ENCODE peak calls at places on chromosomes 7 and 10, in eight cellular contexts. R is PC-3, X is left ventricle myocardium inferior, W is esophagus squamous epithelium, T is heart right ventricle, I is DND-41, H is A673, C is mesenchymal stem cell. E is an unnamed sample.

GRCh38 chr7:99693427-99694200 is 13.8 kb upstream of the CYP3A5 start:
- DNase-seq in X (no peak), C (peak; percentile 21), H (no peak), R (no peak), I (no peak), T (no peak), W (no peak), E (no peak)

GRCh38 chr10:19731560-19731959 is 84.7 kb upstream of the PLXDC2 start:
- DNase-seq in H (no peak), C (peak; percentile 0), R (no peak), X (no peak), I (no peak), W (no peak), T (no peak), E (no peak)

GRCh38 chr7:17681965-17682364 is 258.3 kb downstream of the SNX13 start:
- DNase-seq in T (no peak), W (no peak), R (peak; percentile 83), X (no peak), I (no peak), H (no peak), C (no peak), E (no peak)

GRCh38 chr7:84663224-84663623 is 468.6 kb upstream of the SEMA3A start:
- DNase-seq in R (peak; percentile 43), W (no peak), H (no peak), I (no peak), T (no peak), C (no peak), X (no peak), E (no peak)

GRCh38 chr7:1696671-1697498 is 26.8 kb downstream of the ELFN1 start:
- DNase-seq in I (no peak), H (no peak), C (no peak), W (no peak), T (no peak), X (no peak), R (no peak), E (no peak)

GRCh38 chr7:92634125-92634710 is 44.0 kb upstream of the FAM133B start:
- DNase-seq in W (no peak), I (no peak), H (peak; percentile 93), T (no peak), X (no peak), C (peak; percentile 28), R (no peak), E (no peak)

GRCh38 chr7:115229401-115230083 is 307.6 kb downstream of the MDFIC start:
- DNase-seq in I (peak; percentile 30), H (no peak), W (no peak), R (no peak), X (no peak), T (no peak), C (no peak), E (no peak)

GRCh38 chr10:77531441-77532001 is 106.1 kb downstream of the KCNMA1 start:
- DNase-seq in X (no peak), W (no peak), C (peak; percentile 92), R (peak; percentile 99), I (no peak), H (peak; percentile 87), T (peak; percentile 17), E (peak; percentile 70)

GRCh38 chr7:1849351-1849951 is 179.4 kb downstream of the ELFN1 start:
- DNase-seq in I (no peak), X (no peak), H (no peak), T (no peak), C (no peak), R (no peak), W (no peak), E (no peak)

GRCh38 chr7:68943786-68944185 is 654.5 kb upstream of the AUTS2 start:
- DNase-seq in I (no peak), R (no peak), T (no peak), X (no peak), C (no peak), W (no peak), H (no peak), E (no peak)

GRCh38 chr10:49161411-49161997 is 26.7 kb downstream of the TMEM273 start:
- DNase-seq in H (peak; percentile 12), X (no peak), C (peak; percentile 33), W (no peak), R (peak; percentile 88), T (no peak), I (no peak), E (no peak)

GRCh38 chr7:33596694-33597093 is 308.6 kb upstream of the BMPER start:
- DNase-seq in R (no peak), C (no peak), H (no peak), T (no peak), W (no peak), X (no peak), I (no peak), E (no peak)

GRCh38 chr7:156127166-156128134 is 315.2 kb upstream of the SHH start:
- DNase-seq in C (no peak), T (no peak), X (no peak), R (no peak), H (no peak), I (no peak), W (no peak), E (no peak)

GRCh38 chr7:14380881-14381280 is 391.4 kb upstream of the ETV1 start:
- DNase-seq in C (no peak), H (no peak), W (no peak), X (no peak), I (no peak), R (no peak), T (no peak), E (no peak)

GRCh38 chr7:50835156-50835555 is 52.5 kb upstream of the GRB10 start:
- DNase-seq in R (peak; percentile 61), C (no peak), X (no peak), W (no peak), T (no peak), H (no peak), I (no peak), E (no peak)

GRCh38 chr7:22598318-22598717 is 98.3 kb upstream of the STEAP1B start:
- DNase-seq in W (no peak), T (no peak), R (no peak), I (no peak), H (no peak), X (no peak), C (peak; percentile 45), E (no peak)

GRCh38 chr7:33952824-33953223 is 47.5 kb downstream of the BMPER start:
- DNase-seq in X (no peak), H (no peak), W (no peak), T (no peak), C (peak; percentile 55), I (no peak), R (no peak), E (no peak)

DNA sequence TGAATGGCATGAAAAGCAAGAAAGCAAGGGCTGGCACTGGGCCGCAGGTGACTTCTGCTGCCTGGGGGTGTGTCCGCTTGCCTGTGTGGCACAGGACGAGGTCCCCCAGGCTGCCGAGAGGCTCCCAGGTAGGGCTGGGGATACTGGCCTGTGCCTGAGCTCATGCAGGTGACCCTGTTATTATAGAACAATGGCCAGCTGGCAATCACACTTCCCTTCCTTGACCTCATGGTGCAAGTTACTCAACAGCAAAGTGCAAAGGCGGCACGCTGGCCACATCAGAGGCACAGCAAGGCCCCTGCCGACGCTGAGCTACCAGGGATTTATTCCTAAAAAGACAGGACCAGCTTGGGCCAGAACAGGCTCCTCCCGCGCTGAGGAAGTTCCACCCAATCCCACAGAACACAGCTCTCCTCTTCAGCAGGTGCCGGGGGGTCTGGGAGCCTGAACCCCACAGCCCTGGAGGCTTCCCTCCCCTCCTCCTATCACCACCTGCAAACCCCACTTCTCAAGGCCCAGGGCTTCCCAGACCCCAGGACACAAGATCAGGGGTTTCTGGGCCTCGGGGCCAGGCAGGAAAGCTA is 1.4 kb upstream of the ADAM8 start:
- DNase-seq in C (no peak), R (peak; percentile 6), I (no peak), H (no peak), T (no peak), W (no peak), X (no peak), E (no peak)
- H3K4me1 ChIP-seq in C (peaks cover 53% of the 10 kb centered on the region), R (peaks cover 54% of the 10 kb centered on the region), I (no peaks in the 10 kb centered on the region), H (no peaks in the 10 kb centered on the region), T (peaks cover 13% of the 10 kb centered on the region), W (peaks cover 19% of the 10 kb centered on the region), X (peaks cover 14% of the 10 kb centered on the region), E (peaks cover 9% of the 10 kb centered on the region)

GRCh38 chr10:1465421-1465902 is 271.9 kb downstream of the ADARB2 start:
- DNase-seq in W (no peak), T (no peak), H (no peak), X (no peak), C (no peak), R (no peak), I (peak; percentile 52), E (no peak)
- H3K4me1 ChIP-seq in W (peaks cover 4% of the 10 kb centered on the region), T (no peaks in the 10 kb centered on the region), H (no peaks in the 10 kb centered on the region), X (no peaks in the 10 kb centered on the region), C (peaks cover 10% of the 10 kb centered on the region), R (no peaks in the 10 kb centered on the region), I (peaks cover 59% of the 10 kb centered on the region), E (no peaks in the 10 kb centered on the region)

DNA sequence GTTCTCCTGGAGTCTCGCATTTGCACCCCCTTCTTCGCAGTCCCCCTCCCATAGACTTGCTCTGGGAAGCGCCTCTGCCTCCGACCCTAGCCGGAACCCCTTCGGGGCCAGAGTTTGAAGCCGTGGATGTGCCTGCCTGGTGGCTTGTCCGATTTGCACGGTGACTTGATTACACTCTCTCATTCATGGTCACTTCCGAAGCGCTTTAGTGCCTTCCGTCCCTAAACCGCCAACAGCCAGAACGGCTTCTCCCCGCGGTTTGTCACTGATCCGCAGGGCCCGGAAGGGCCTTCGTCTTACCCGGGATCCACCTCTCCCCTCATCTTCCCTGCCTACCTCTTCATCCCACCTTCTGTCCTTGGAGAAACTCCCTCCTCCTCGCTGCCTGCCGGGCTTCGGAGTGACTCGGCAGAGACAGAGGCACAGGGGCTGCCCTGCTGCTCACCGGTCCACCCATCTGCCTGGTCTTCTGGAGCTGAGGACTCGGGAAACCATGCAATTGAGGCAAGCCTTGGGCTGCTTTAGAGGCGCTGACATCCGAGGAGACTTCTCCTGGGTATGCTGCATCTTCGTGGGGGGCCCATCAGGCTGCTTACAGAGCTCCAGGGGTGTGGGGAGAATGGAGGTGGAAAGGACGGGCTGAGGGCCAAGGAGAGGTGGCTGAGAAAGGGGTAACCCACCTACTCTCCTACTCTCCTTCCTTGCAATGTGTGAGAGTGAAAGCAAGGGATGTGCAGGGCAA is 847 bp upstream of the HOXA11 start:
- DNase-seq in T (no peak), C (peak; percentile 9), R (no peak), W (no peak), H (no peak), X (no peak), I (no peak), E (no peak)
- H3K4me1 ChIP-seq in T (peaks cover 48% of the 10 kb centered on the region), C (peaks cover 19% of the 10 kb centered on the region), R (peaks cover 51% of the 10 kb centered on the region), W (peaks cover 47% of the 10 kb centered on the region), H (no peaks in the 10 kb centered on the region), X (peaks cover 52% of the 10 kb centered on the region), I (peaks cover 18% of the 10 kb centered on the region), E (peaks cover 53% of the 10 kb centered on the region)

GRCh38 chr7:55545496-55545895 is 26.8 kb downstream of the VOPP1 start:
- DNase-seq in H (peak; percentile 26), C (peak; percentile 61), I (no peak), X (no peak), R (peak; percentile 82), W (no peak), T (peak; percentile 32), E (no peak)
- H3K4me1 ChIP-seq in H (peaks cover 15% of the 10 kb centered on the region), C (peaks cover 30% of the 10 kb centered on the region), I (peaks cover 16% of the 10 kb centered on the region), X (peaks cover 48% of the 10 kb centered on the region), R (peaks cover 36% of the 10 kb centered on the region), W (peaks cover 33% of the 10 kb centered on the region), T (peaks cover 53% of the 10 kb centered on the region), E (peaks cover 25% of the 10 kb centered on the region)